ENCODE peak calls at places on chromosomes 11 and 22, in six cellular contexts. O is SK-N-SH, G is left ventricle myocardium inferior, C is AG09319, I is astrocyte, H is tibial artery. U is an unnamed sample.

GRCh38 chr22:33897621-33897910 is 22.7 kb downstream of the LARGE1 start:
- DNase-seq in O (no peak), G (no peak), C (no peak), I (no peak), H (no peak), U (no peak)

GRCh38 chr11:46845440-46845739 is 690 bp downstream of the CKAP5 start:
- DNase-seq in O (no peak), G (no peak), C (no peak), I (no peak), H (no peak), U (no peak)

GRCh38 chr22:48263791-48264351 is 1501.4 kb downstream of the TBC1D22A start:
- DNase-seq in O (no peak), G (no peak), C (no peak), I (no peak), H (no peak), U (no peak)

GRCh38 chr22:47552541-47553205 is 790.2 kb downstream of the TBC1D22A start:
- DNase-seq in O (no peak), G (no peak), C (no peak), I (no peak), H (no peak), U (no peak)

GRCh38 chr11:74437441-74437840 is 29.9 kb downstream of the KCNE3 start:
- DNase-seq in O (no peak), G (no peak), C (no peak), I (peak), H (no peak), U (no peak)

GRCh38 chr11:37230865-37231264 is 632.8 kb upstream of the RAG2 start:
- DNase-seq in O (no peak), G (no peak), C (no peak), I (no peak), H (no peak), U (no peak)

GRCh38 chr22:37421468-37421877 is 5.8 kb downstream of the ELFN2 start:
- DNase-seq in O (no peak), G (no peak), C (no peak), I (no peak), H (no peak), U (no peak)

GRCh38 chr11:64777449-64778222 is 706 bp downstream of the SF1 start:
- DNase-seq in O (peak), G (peak), C (peak), I (peak), H (peak), U (peak)

GRCh38 chr11:111978028-111978771 is 41.1 kb downstream of the DIXDC1 start:
- DNase-seq in O (peak), G (peak), C (peak), I (peak), H (peak), U (no peak)

GRCh38 chr11:35330924-35331323 is 88.4 kb downstream of the SLC1A2 start:
- DNase-seq in O (no peak), G (no peak), C (no peak), I (no peak), H (no peak), U (peak)

GRCh38 chr11:68632802-68633201 is 51.5 kb upstream of the GAL start:
- DNase-seq in O (peak), G (no peak), C (peak), I (peak), H (no peak), U (peak)

GRCh38 chr22:37423283-37423682 is 4.0 kb downstream of the ELFN2 start:
- DNase-seq in O (no peak), G (no peak), C (no peak), I (no peak), H (no peak), U (no peak)

GRCh38 chr11:126366064-126366822 is 10.8 kb downstream of the ST3GAL4 start:
- DNase-seq in O (no peak), G (peak), C (no peak), I (no peak), H (no peak), U (no peak)

GRCh38 chr22:21963286-21963685 is 10.6 kb upstream of the PPM1F start:
- DNase-seq in O (no peak), G (no peak), C (no peak), I (no peak), H (no peak), U (no peak)

GRCh38 chr11:119169272-119169719 is 771 bp downstream of the NLRX1 start:
- DNase-seq in O (no peak), G (peak), C (no peak), I (peak), H (peak), U (peak)

GRCh38 chr11:83241291-83241946 is 44.7 kb downstream of the CCDC90B start:
- DNase-seq in O (peak), G (no peak), C (peak), I (peak), H (peak), U (peak)

GRCh38 chr22:44074286-44074984 is 50.3 kb downstream of the PARVB start:
- DNase-seq in O (peak), G (no peak), C (no peak), I (no peak), H (no peak), U (no peak)

GRCh38 chr22:19886605-19887250 is 32.1 kb upstream of the GNB1L start:
- DNase-seq in O (no peak), G (peak), C (peak), I (peak), H (no peak), U (no peak)

GRCh38 chr11:27317751-27318150 is 45.3 kb downstream of the CCDC34 start:
- DNase-seq in O (no peak), G (no peak), C (no peak), I (peak), H (no peak), U (no peak)

GRCh38 chr11:76410771-76411423 is 29.8 kb downstream of the GVQW3 start:
- DNase-seq in O (no peak), G (no peak), C (no peak), I (no peak), H (no peak), U (no peak)
- TF ChIP-seq CTCF in O (no peak), G (no peak), C (no peak), I (no peak), H (no peak), U (no peak)

DNA sequence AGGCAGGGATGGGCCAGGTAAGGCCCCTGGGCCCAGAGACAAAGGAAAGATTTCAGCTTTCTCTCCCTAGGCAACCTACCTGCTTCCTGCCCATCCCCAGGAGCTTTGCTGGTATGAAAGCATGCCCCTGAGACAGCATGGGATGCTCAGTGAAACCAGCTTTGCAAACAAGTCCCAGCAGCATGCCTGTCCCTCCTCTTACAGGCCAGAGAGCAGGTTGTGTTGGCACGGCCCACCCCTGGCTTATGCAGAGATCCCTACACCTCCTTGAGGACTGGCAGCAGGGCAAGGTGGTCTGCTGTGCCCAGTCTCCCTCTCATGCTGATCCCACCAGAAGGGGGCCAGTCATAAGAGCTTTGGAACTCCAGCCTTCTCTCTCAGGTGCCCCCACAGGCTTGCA is 3.1 kb downstream of the SCN4B start:
- DNase-seq in O (no peak), G (no peak), C (no peak), I (no peak), H (no peak), U (no peak)
- TF ChIP-seq CTCF in O (no peak), G (no peak), C (no peak), I (no peak), H (no peak), U (no peak)

GRCh38 chr11:134592391-134592990 is 180.4 kb upstream of the B3GAT1 start:
- DNase-seq in O (peak), G (no peak), C (no peak), I (no peak), H (no peak), U (peak)
- TF ChIP-seq CTCF in O (no peak), G (no peak), C (no peak), I (peak), H (no peak), U (peak)

GRCh38 chr11:360326-361280 is 8.7 kb upstream of the B4GALNT4 start:
- DNase-seq in O (no peak), G (no peak), C (no peak), I (no peak), H (no peak), U (no peak)

GRCh38 chr11:365831-366230 is 3.5 kb upstream of the B4GALNT4 start:
- DNase-seq in O (no peak), G (no peak), C (no peak), I (no peak), H (no peak), U (no peak)

GRCh38 chr11:362642-363442 is 6.5 kb upstream of the B4GALNT4 start:
- DNase-seq in O (no peak), G (no peak), C (no peak), I (no peak), H (peak), U (no peak)

GRCh38 chr11:364991-365390 is 4.3 kb upstream of the B4GALNT4 start:
- DNase-seq in O (no peak), G (no peak), C (no peak), I (no peak), H (no peak), U (no peak)

DNA sequence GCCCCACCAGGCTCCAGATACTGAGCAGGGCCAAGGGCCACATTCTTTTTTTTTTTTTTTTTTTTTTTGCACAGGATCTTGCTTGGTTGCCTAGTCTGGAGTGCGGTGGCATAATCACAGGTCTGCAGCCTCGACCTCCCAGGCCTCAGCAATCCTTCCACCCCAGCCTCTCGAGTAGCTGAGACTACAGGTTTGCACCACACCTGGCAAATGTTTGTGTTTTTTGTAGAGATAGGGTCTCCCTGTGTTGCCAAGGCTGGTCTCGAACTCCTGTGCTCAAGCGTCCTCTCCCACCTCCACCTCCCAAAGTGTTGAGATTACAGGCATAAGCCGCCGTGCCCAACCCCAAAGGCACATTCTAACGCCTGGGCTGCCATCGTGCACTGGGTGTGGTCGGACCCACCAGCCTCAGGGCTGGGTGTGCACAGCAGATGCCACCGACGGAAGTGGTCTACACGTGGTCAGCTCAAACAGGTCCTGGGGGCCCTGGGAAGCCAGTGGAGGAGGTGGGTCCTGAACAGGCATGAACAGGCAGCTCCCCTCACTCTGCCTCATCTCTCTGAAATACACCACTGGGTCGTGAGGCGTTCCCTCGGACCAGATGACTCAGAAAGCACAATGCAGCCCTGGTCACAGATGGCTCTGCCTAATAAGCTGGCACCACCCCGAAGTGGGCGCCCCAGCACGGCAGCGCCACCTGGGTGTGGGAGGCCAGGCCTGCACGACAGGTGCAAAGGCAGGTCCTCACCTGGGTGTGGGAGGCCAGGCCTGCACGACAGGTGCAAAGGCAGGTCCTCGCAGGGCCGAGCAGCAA is 5.1 kb upstream of the B4GALNT4 start:
- DNase-seq in O (peak), G (no peak), C (no peak), I (no peak), H (peak), U (peak)
- TF ChIP-seq CTCF in O (peak), G (no peak), C (peak), I (no peak), H (no peak), U (peak)

GRCh38 chr11:75563978-75564552 is 2.0 kb downstream of the SERPINH1 start:
- DNase-seq in O (no peak), G (peak), C (no peak), I (peak), H (peak), U (no peak)
- TF ChIP-seq CTCF in O (peak), G (peak), C (peak), I (peak), H (peak), U (no peak)

DNA sequence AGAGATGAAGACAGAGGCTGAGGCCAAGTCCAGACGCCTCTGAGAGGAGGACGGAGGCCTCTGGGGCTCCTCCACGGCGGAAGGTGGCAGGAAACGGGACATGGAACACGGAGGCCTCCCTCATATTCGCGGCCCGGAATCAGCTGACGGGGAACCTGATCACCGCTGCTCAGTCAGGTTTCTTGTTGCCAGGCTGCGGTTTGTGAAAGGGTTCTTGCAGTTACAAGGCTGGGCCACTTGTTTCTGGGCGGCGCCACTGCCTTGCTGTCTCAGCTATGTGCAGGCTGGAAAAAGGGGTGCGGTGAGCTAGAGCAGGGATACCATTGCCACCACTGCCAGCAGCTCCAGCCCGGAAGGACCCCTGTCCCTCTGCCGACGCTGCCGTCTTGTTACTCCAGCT is 10.0 kb upstream of the MMP1 start:
- DNase-seq in O (peak), G (no peak), C (no peak), I (no peak), H (no peak), U (peak)
- TF ChIP-seq CTCF in O (peak), G (no peak), C (no peak), I (peak), H (no peak), U (no peak)

GRCh38 chr11:130131957-130132850 is 27.4 kb upstream of the ST14 start:
- DNase-seq in O (peak), G (no peak), C (peak), I (peak), H (no peak), U (peak)
- TF ChIP-seq CTCF in O (peak), G (peak), C (peak), I (peak), H (peak), U (peak)

GRCh38 chr11:18743900-18744514 is 18.0 kb upstream of the IGSF22 start:
- DNase-seq in O (no peak), G (no peak), C (no peak), I (no peak), H (no peak), U (no peak)

GRCh38 chr11:18745251-18745650 is 19.3 kb upstream of the IGSF22 start:
- DNase-seq in O (no peak), G (no peak), C (no peak), I (no peak), H (no peak), U (no peak)

GRCh38 chr11:18743365-18743764 is 17.4 kb upstream of the IGSF22 start:
- DNase-seq in O (no peak), G (no peak), C (no peak), I (no peak), H (no peak), U (no peak)

GRCh38 chr11:18739684-18740083 is 13.7 kb upstream of the IGSF22 start:
- DNase-seq in O (no peak), G (no peak), C (no peak), I (no peak), H (no peak), U (no peak)

GRCh38 chr11:18741783-18742182 is 15.8 kb upstream of the IGSF22 start:
- DNase-seq in O (no peak), G (no peak), C (no peak), I (no peak), H (no peak), U (no peak)
- TF ChIP-seq CTCF in O (no peak), G (no peak), C (no peak), I (no peak), H (no peak), U (no peak)

U was measured in GM20000.